ENCODE peak calls at places on chromosomes 11 and 22, in ten cellular contexts. Y is neural progenitor cell, S is GM10248, F is cardiac fibroblast, P is neural crest cell, W is MCF 10A, X is fibroblast of pulmonary artery, A is IMR-90, R is PC-3, L is endothelial cell. E is an unnamed sample.

GRCh38 chr22:37218399-37218770 is 6.1 kb upstream of the SSTR3 start:
- DNase-seq in Y (no peak), S (no peak), F (no peak), P (no peak), W (no peak), X (no peak), A (no peak), R (no peak), L (no peak), E (no peak)

GRCh38 chr22:49155039-49155808 is 672.4 kb downstream of the BRD1 start:
- DNase-seq in Y (no peak), S (no peak), F (no peak), P (no peak), W (no peak), X (no peak), A (no peak), R (no peak), L (no peak), E (no peak)

GRCh38 chr11:65663634-65664200 is 1.0 kb upstream of the RELA start:
- DNase-seq in Y (peak), S (peak), F (peak), P (no peak), W (peak), X (peak), A (peak), R (peak), L (peak), E (peak)

GRCh38 chr22:32097018-32097417 is 54.0 kb downstream of the SLC5A1 start:
- DNase-seq in Y (no peak), S (no peak), F (no peak), P (no peak), W (no peak), X (no peak), A (no peak), R (no peak), L (no peak), E (no peak)

GRCh38 chr11:77191429-77191822 is 63.4 kb downstream of the MYO7A start:
- DNase-seq in Y (no peak), S (no peak), F (no peak), P (no peak), W (no peak), X (no peak), A (peak), R (peak), L (no peak), E (no peak)

GRCh38 chr11:60985991-60986915 is 14.8 kb downstream of the CD6 start:
- DNase-seq in Y (no peak), S (no peak), F (peak), P (no peak), W (peak), X (peak), A (peak), R (peak), L (no peak), E (no peak)

GRCh38 chr11:102396708-102397563 is 49.9 kb downstream of the BIRC2 start:
- DNase-seq in Y (no peak), S (peak), F (peak), P (no peak), W (no peak), X (peak), A (peak), R (no peak), L (no peak), E (no peak)

GRCh38 chr11:27720277-27720830 is 20.1 kb upstream of the BDNF start:
- DNase-seq in Y (peak), S (peak), F (peak), P (peak), W (peak), X (peak), A (peak), R (peak), L (peak), E (no peak)

GRCh38 chr11:72751293-72752087 is 718 bp downstream of the ARAP1 start:
- DNase-seq in Y (no peak), S (no peak), F (no peak), P (no peak), W (no peak), X (no peak), A (no peak), R (no peak), L (no peak), E (no peak)

GRCh38 chr11:107102692-107103463 is 84.6 kb upstream of the GUCY1A2 start:
- DNase-seq in Y (no peak), S (no peak), F (no peak), P (no peak), W (peak), X (no peak), A (no peak), R (no peak), L (no peak), E (no peak)

GRCh38 chr11:123640677-123641494 is 13.5 kb downstream of the SCN3B start:
- DNase-seq in Y (peak), S (peak), F (peak), P (peak), W (peak), X (peak), A (peak), R (peak), L (peak), E (no peak)

GRCh38 chr11:19201737-19202605 is at the start of gene CSRP3:
- DNase-seq in Y (no peak), S (no peak), F (no peak), P (no peak), W (no peak), X (no peak), A (peak), R (no peak), L (no peak), E (no peak)

GRCh38 chr11:58576792-58577440 is 1.3 kb upstream of the LPXN start:
- DNase-seq in Y (no peak), S (no peak), F (peak), P (no peak), W (peak), X (peak), A (peak), R (peak), L (no peak), E (no peak)

GRCh38 chr11:118930152-118930712 is 4.5 kb upstream of the BCL9L start:
- DNase-seq in Y (peak), S (peak), F (peak), P (peak), W (peak), X (peak), A (peak), R (peak), L (peak), E (no peak)

GRCh38 chr11:20474176-20474950 is 86.8 kb downstream of the PRMT3 start:
- DNase-seq in Y (peak), S (no peak), F (no peak), P (no peak), W (peak), X (no peak), A (no peak), R (no peak), L (no peak), E (no peak)

GRCh38 chr22:43090130-43090789 is 1.1 kb upstream of the TTLL1 start:
- DNase-seq in Y (peak), S (peak), F (peak), P (no peak), W (peak), X (peak), A (peak), R (peak), L (peak), E (peak)

GRCh38 chr11:100563541-100564280 is 123.4 kb upstream of the ARHGAP42 start:
- DNase-seq in Y (no peak), S (no peak), F (no peak), P (no peak), W (no peak), X (peak), A (peak), R (no peak), L (no peak), E (no peak)

GRCh38 chr11:75078233-75078632 is 18.4 kb downstream of the OR2AT4 start:
- DNase-seq in Y (no peak), S (no peak), F (peak), P (no peak), W (peak), X (peak), A (peak), R (peak), L (no peak), E (no peak)

GRCh38 chr11:7638710-7639642 is 34.3 kb downstream of the CYB5R2 start:
- DNase-seq in Y (no peak), S (peak), F (no peak), P (no peak), W (no peak), X (no peak), A (no peak), R (no peak), L (no peak), E (no peak)

GRCh38 chr22:27238935-27239510 is 562.5 kb downstream of the MN1 start:
- DNase-seq in Y (no peak), S (no peak), F (peak), P (no peak), W (peak), X (peak), A (peak), R (peak), L (no peak), E (no peak)

GRCh38 chr22:21966643-21967516 is 14.2 kb upstream of the PPM1F start:
- DNase-seq in Y (no peak), S (no peak), F (no peak), P (no peak), W (no peak), X (no peak), A (no peak), R (no peak), L (no peak), E (no peak)

GRCh38 chr22:40121463-40121862 is 56.3 kb upstream of the TNRC6B start:
- DNase-seq in Y (no peak), S (no peak), F (no peak), P (peak), W (no peak), X (no peak), A (no peak), R (no peak), L (no peak), E (no peak)

GRCh38 chr11:71248656-71249055 is 3.7 kb downstream of the SHANK2 start:
- DNase-seq in Y (no peak), S (no peak), F (no peak), P (no peak), W (no peak), X (no peak), A (no peak), R (no peak), L (no peak), E (no peak)

GRCh38 chr11:82790723-82791487 is 57.2 kb upstream of the FAM181B start:
- DNase-seq in Y (no peak), S (no peak), F (no peak), P (no peak), W (no peak), X (peak), A (no peak), R (no peak), L (no peak), E (no peak)

GRCh38 chr11:134532176-134532920 is 120.3 kb upstream of the B3GAT1 start:
- DNase-seq in Y (peak), S (no peak), F (no peak), P (no peak), W (no peak), X (no peak), A (no peak), R (no peak), L (no peak), E (no peak)

GRCh38 chr11:117944554-117944953 is 15.4 kb upstream of the TMPRSS13 start:
- DNase-seq in Y (no peak), S (no peak), F (no peak), P (no peak), W (no peak), X (no peak), A (no peak), R (no peak), L (no peak), E (no peak)

GRCh38 chr11:102010776-102011500 is 36.3 kb upstream of the CFAP300 start:
- DNase-seq in Y (peak), S (no peak), F (peak), P (no peak), W (peak), X (peak), A (peak), R (peak), L (peak), E (no peak)

GRCh38 chr11:1291295-1292017 is 18.0 kb downstream of the TOLLIP start:
- DNase-seq in Y (no peak), S (no peak), F (no peak), P (no peak), W (no peak), X (no peak), A (no peak), R (no peak), L (no peak), E (peak)

GRCh38 chr11:62145261-62145871 is 21.6 kb downstream of the INCENP start:
- DNase-seq in Y (no peak), S (no peak), F (no peak), P (no peak), W (no peak), X (no peak), A (no peak), R (no peak), L (no peak), E (no peak)

GRCh38 chr11:5004429-5005274 is 10.0 kb downstream of the OR51L1 start:
- DNase-seq in Y (peak), S (peak), F (peak), P (peak), W (peak), X (peak), A (peak), R (peak), L (peak), E (no peak)

GRCh38 chr11:117610045-117610444 is 187.0 kb downstream of the DSCAML1 start:
- DNase-seq in Y (no peak), S (peak), F (peak), P (no peak), W (peak), X (peak), A (peak), R (peak), L (no peak), E (peak)

GRCh38 chr22:48389916-48390315 is 1437.8 kb downstream of the BRD1 start:
- DNase-seq in Y (no peak), S (no peak), F (no peak), P (no peak), W (no peak), X (no peak), A (no peak), R (no peak), L (no peak), E (no peak)

GRCh38 chr11:44178381-44178780 is 82.9 kb downstream of the EXT2 start:
- DNase-seq in Y (peak), S (no peak), F (peak), P (no peak), W (no peak), X (peak), A (peak), R (no peak), L (no peak), E (no peak)

GRCh38 chr11:110710520-110711381 is 1.5 kb downstream of the ARHGAP20 start:
- DNase-seq in Y (peak), S (peak), F (peak), P (peak), W (no peak), X (peak), A (peak), R (no peak), L (peak), E (no peak)

GRCh38 chr11:129225190-129225589 is 33.1 kb upstream of the ARHGAP32 start:
- DNase-seq in Y (no peak), S (no peak), F (peak), P (no peak), W (peak), X (peak), A (peak), R (peak), L (no peak), E (no peak)

GRCh38 chr11:32575070-32575469 is 8.6 kb upstream of the EIF3M start:
- DNase-seq in Y (no peak), S (no peak), F (no peak), P (no peak), W (no peak), X (no peak), A (no peak), R (no peak), L (no peak), E (no peak)

GRCh38 chr11:103961010-103961409 is 75.4 kb upstream of the DDI1 start:
- DNase-seq in Y (no peak), S (no peak), F (peak), P (no peak), W (peak), X (peak), A (peak), R (peak), L (no peak), E (no peak)

GRCh38 chr11:11407065-11407737 is 54.2 kb upstream of the CSNK2A3 start:
- DNase-seq in Y (no peak), S (no peak), F (no peak), P (no peak), W (no peak), X (no peak), A (no peak), R (no peak), L (no peak), E (no peak)

GRCh38 chr11:11408436-11409221 is 55.6 kb upstream of the CSNK2A3 start:
- DNase-seq in Y (no peak), S (no peak), F (no peak), P (no peak), W (no peak), X (no peak), A (no peak), R (no peak), L (no peak), E (no peak)

GRCh38 chr11:11409224-11409623 is 56.2 kb upstream of the CSNK2A3 start:
- DNase-seq in Y (no peak), S (no peak), F (no peak), P (no peak), W (no peak), X (no peak), A (no peak), R (no peak), L (no peak), E (no peak)

GRCh38 chr11:11406652-11407051 is 53.6 kb upstream of the CSNK2A3 start:
- DNase-seq in Y (no peak), S (no peak), F (no peak), P (no peak), W (no peak), X (no peak), A (no peak), R (no peak), L (no peak), E (no peak)

GRCh38 chr11:11407738-11408084 is 54.7 kb upstream of the CSNK2A3 start:
- DNase-seq in Y (no peak), S (no peak), F (no peak), P (no peak), W (no peak), X (no peak), A (no peak), R (no peak), L (no peak), E (no peak)
- TF ChIP-seq CTCF in Y (no peak), S (no peak), F (no peak), P (no peak), W (no peak), X (no peak), A (no peak), R (no peak), L (no peak), E (no peak)

GRCh38 chr11:121240650-121241299 is 51.8 kb upstream of the SC5D start:
- DNase-seq in Y (no peak), S (no peak), F (no peak), P (no peak), W (no peak), X (no peak), A (no peak), R (no peak), L (no peak), E (no peak)
- TF ChIP-seq CTCF in Y (no peak), S (no peak), F (no peak), P (no peak), W (no peak), X (no peak), A (no peak), R (no peak), L (no peak), E (no peak)

GRCh38 chr11:93116641-93117577 is 80.9 kb downstream of the SLC36A4 start:
- DNase-seq in Y (peak), S (no peak), F (no peak), P (no peak), W (peak), X (no peak), A (peak), R (peak), L (no peak), E (no peak)

GRCh38 chr11:93117578-93117964 is 80.2 kb downstream of the SLC36A4 start:
- DNase-seq in Y (no peak), S (no peak), F (no peak), P (no peak), W (no peak), X (no peak), A (no peak), R (no peak), L (no peak), E (no peak)

GRCh38 chr11:93113824-93114223 is 84.0 kb downstream of the SLC36A4 start:
- DNase-seq in Y (peak), S (no peak), F (no peak), P (no peak), W (no peak), X (no peak), A (no peak), R (no peak), L (no peak), E (no peak)
- TF ChIP-seq CTCF in Y (peak), S (no peak), F (no peak), P (no peak), W (no peak), X (no peak), A (no peak), R (no peak), L (no peak), E (no peak)

DNA sequence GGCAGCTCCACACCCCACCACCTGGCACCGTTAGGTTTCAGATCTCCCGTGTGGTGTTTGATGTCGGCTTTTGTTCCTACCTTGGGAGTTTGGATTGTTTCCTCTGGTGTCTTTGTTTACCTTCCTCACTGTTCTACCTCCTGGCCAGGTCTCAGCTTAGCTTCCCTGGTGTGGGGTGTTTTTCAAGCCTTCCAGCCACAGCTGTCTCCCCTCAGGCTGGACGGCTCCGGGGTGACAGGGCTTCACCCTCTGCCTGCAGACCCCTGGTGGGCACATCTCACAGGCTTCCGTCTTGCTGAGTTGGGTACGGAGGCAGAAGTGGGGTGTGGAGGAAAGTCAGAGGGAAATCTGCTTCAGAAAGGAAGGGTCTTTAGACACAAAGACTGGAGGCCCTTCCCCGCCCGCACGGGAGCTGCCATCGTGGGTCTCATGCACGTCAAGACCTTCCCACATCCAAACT is 59.6 kb upstream of the EMID1 start:
- DNase-seq in Y (no peak), S (no peak), F (no peak), P (no peak), W (no peak), X (no peak), A (no peak), R (no peak), L (no peak), E (no peak)
- TF ChIP-seq CTCF in Y (no peak), S (no peak), F (no peak), P (no peak), W (no peak), X (no peak), A (no peak), R (no peak), L (no peak), E (no peak)

GRCh38 chr11:12121011-12121410 is 10.6 kb downstream of the MICAL2 start:
- DNase-seq in Y (no peak), S (no peak), F (no peak), P (no peak), W (no peak), X (no peak), A (no peak), R (no peak), L (no peak), E (peak)

GRCh38 chr11:12117200-12117995 is 7.0 kb downstream of the MICAL2 start:
- DNase-seq in Y (no peak), S (no peak), F (peak), P (no peak), W (no peak), X (peak), A (peak), R (no peak), L (no peak), E (no peak)

GRCh38 chr11:12120031-12121008 is 9.9 kb downstream of the MICAL2 start:
- DNase-seq in Y (peak), S (no peak), F (no peak), P (no peak), W (no peak), X (peak), A (peak), R (no peak), L (no peak), E (no peak)

GRCh38 chr11:12119502-12119901 is 9.1 kb downstream of the MICAL2 start:
- DNase-seq in Y (no peak), S (no peak), F (no peak), P (no peak), W (no peak), X (no peak), A (no peak), R (peak), L (no peak), E (no peak)

GRCh38 chr11:12118940-12119339 is 8.6 kb downstream of the MICAL2 start:
- DNase-seq in Y (no peak), S (no peak), F (no peak), P (no peak), W (no peak), X (no peak), A (peak), R (no peak), L (no peak), E (no peak)
- TF ChIP-seq CTCF in Y (no peak), S (no peak), F (peak), P (no peak), W (no peak), X (peak), A (peak), R (no peak), L (no peak), E (no peak)

GRCh38 chr11:2389344-2390026 is 11.1 kb upstream of the TSSC4 start:
- DNase-seq in Y (no peak), S (no peak), F (no peak), P (no peak), W (no peak), X (no peak), A (no peak), R (no peak), L (no peak), E (no peak)
- TF ChIP-seq CTCF in Y (no peak), S (no peak), F (no peak), P (peak), W (no peak), X (no peak), A (no peak), R (no peak), L (no peak), E (no peak)